ENCODE peak calls at places on chromosome 15, in four cellular contexts. S is GM23248, H is NT2/D1, M is testis. X is an unnamed sample.

GRCh38 chr15:36109943-36110658 is 469.3 kb upstream of the CDIN1 start:
- DNase-seq in H (no peak), M (peak), S (peak), X (peak)

GRCh38 chr15:57138260-57138895 is 219.9 kb downstream of the TCF12 start:
- DNase-seq in H (peak), S (peak), M (peak), X (peak)

GRCh38 chr15:50964075-50964474 is 55.6 kb downstream of the AP4E1 start:
- DNase-seq in M (no peak), H (no peak), S (no peak), X (no peak)

GRCh38 chr15:66912001-66912400 is 153.4 kb upstream of the SMAD3 start:
- DNase-seq in H (no peak), S (no peak), M (no peak), X (no peak)

GRCh38 chr15:25481208-25481862 is 42.5 kb upstream of the UBE3A start:
- DNase-seq in S (peak), M (no peak), H (peak), X (no peak)

GRCh38 chr15:55276324-55276723 is 13.3 kb downstream of the RAB27A start:
- DNase-seq in H (no peak), M (no peak), S (no peak), X (no peak)

GRCh38 chr15:27482344-27482743 is 511.4 kb downstream of the GABRG3 start:
- DNase-seq in M (no peak), S (no peak), H (no peak), X (no peak)

GRCh38 chr15:27747997-27748396 is 351.1 kb downstream of the OCA2 start:
- DNase-seq in H (no peak), S (no peak), M (no peak), X (no peak)

GRCh38 chr15:38308797-38309196 is 56.2 kb downstream of the SPRED1 start:
- DNase-seq in S (no peak), M (no peak), H (no peak), X (no peak)

GRCh38 chr15:68619303-68619698 is 40.5 kb downstream of the CORO2B start:
- DNase-seq in M (no peak), S (no peak), H (no peak), X (no peak)

GRCh38 chr15:47717036-47717611 is at the start of gene SEMA6D:
- DNase-seq in H (no peak), M (peak), S (peak), X (peak)

GRCh38 chr15:72923304-72923703 is 129.0 kb upstream of the NEO1 start:
- DNase-seq in M (no peak), S (no peak), H (peak), X (no peak)

GRCh38 chr15:33256874-33257273 is 53.9 kb upstream of the RYR3 start:
- DNase-seq in M (no peak), S (no peak), H (no peak), X (no peak)

GRCh38 chr15:61084502-61084901 is 144.6 kb downstream of the RORA start:
- DNase-seq in H (no peak), S (no peak), M (no peak), X (no peak)

GRCh38 chr15:28004143-28005003 is 94.7 kb downstream of the OCA2 start:
- DNase-seq in M (no peak), H (no peak), S (no peak), X (no peak)

GRCh38 chr15:90679959-90680358 is 37.2 kb upstream of the BLM start:
- DNase-seq in H (no peak), S (no peak), M (no peak), X (no peak)

GRCh38 chr15:38186505-38186904 is 66.1 kb upstream of the SPRED1 start:
- DNase-seq in H (no peak), S (no peak), M (no peak), X (no peak)

GRCh38 chr15:26773485-26773877 is 615 bp upstream of the GABRB3 start:
- DNase-seq in H (no peak), S (no peak), M (no peak), X (no peak)

GRCh38 chr15:58441376-58442070 is 9.7 kb downstream of the LIPC start:
- DNase-seq in H (no peak), M (no peak), S (peak), X (peak)

GRCh38 chr15:83323296-83323711 is 38.8 kb upstream of the BNC1 start:
- DNase-seq in M (no peak), H (no peak), S (peak), X (peak)

GRCh38 chr15:75644376-75644775 is 3.3 kb upstream of the SNX33 start:
- DNase-seq in S (no peak), M (no peak), H (no peak), X (peak)

GRCh38 chr15:37698679-37699078 is 235.8 kb upstream of the TMCO5A start:
- DNase-seq in S (peak), M (no peak), H (no peak), X (peak)

GRCh38 chr15:76340198-76340801 is 3.7 kb downstream of the ISL2 start:
- DNase-seq in M (no peak), S (peak), H (no peak), X (peak)

GRCh38 chr15:45456212-45457106 is 66.1 kb downstream of the SLC30A4 start:
- DNase-seq in H (no peak), M (peak), S (peak), X (peak)

GRCh38 chr15:67680645-67681044 is 138.1 kb downstream of the MAP2K5 start:
- DNase-seq in S (no peak), M (no peak), H (no peak), X (peak)

GRCh38 chr15:70582143-70582945 is 181.0 kb downstream of the UACA start:
- DNase-seq in M (no peak), S (peak), H (no peak), X (peak)

GRCh38 chr15:79539426-79539825 is 107.3 kb downstream of the MINAR1 start:
- DNase-seq in S (peak), H (no peak), M (no peak), X (peak)

GRCh38 chr15:84734794-84735479 is 13.5 kb upstream of the ZNF592 start:
- DNase-seq in S (no peak), M (peak), H (peak), X (peak)

GRCh38 chr15:48426047-48426446 is 94.8 kb downstream of the DUT start:
- DNase-seq in H (no peak), S (peak), M (no peak), X (peak)

GRCh38 chr15:39188930-39189329 is 391.9 kb upstream of the THBS1 start:
- DNase-seq in M (no peak), S (peak), H (no peak), X (peak)

X was measured in EL.